ENCODE peak calls at places on chromosome 22, in nine cellular contexts. X is tibial artery; P is effector memory CD4-positive, alpha-beta T cell; B is uterus; L is adrenal gland; D is Panc1; G is neuronal stem cell; K is small intestine; E is GM06990. Y is an unnamed sample. For H3K36me3 and H3K27me3, the result is how much of the 10 kb centered on the place peaks cover.

GRCh38 chr22:26990503-26991189 is 333.3 kb downstream of the MIAT start:
- DNase-seq in G (no peak), E (peak), L (no peak), B (no peak), X (no peak), K (no peak), P (no peak), D (no peak), Y (no peak)

GRCh38 chr22:30763815-30764686 is 69.4 kb downstream of the OSBP2 start:
- DNase-seq in D (no peak), L (peak), B (peak), K (peak), G (peak), P (no peak), X (no peak), E (no peak), Y (peak)

GRCh38 chr22:29626497-29627195 is 23.2 kb downstream of the NF2 start:
- DNase-seq in L (no peak), E (no peak), K (no peak), X (no peak), D (no peak), P (no peak), G (no peak), B (no peak), Y (no peak)

GRCh38 chr22:32005453-32005852 is 37.6 kb upstream of the SLC5A1 start:
- DNase-seq in E (no peak), L (no peak), B (no peak), X (no peak), D (no peak), P (no peak), G (no peak), K (peak), Y (no peak)

GRCh38 chr22:43858156-43858895 is 4.0 kb downstream of the SULT4A1 start:
- DNase-seq in P (no peak), X (peak), K (peak), E (no peak), D (no peak), B (no peak), L (no peak), G (no peak), Y (no peak)

GRCh38 chr22:32855023-32855756 is 53.7 kb downstream of the TIMP3 start:
- DNase-seq in P (no peak), G (no peak), E (no peak), L (no peak), B (no peak), X (no peak), K (no peak), D (no peak), Y (no peak)

GRCh38 chr22:46694423-46695170 is 43.5 kb downstream of the CERK start:
- DNase-seq in B (no peak), E (no peak), G (no peak), X (no peak), D (no peak), P (no peak), K (no peak), L (no peak), Y (peak)

GRCh38 chr22:46367707-46368191 is 32.2 kb downstream of the TRMU start:
- DNase-seq in X (no peak), E (peak), D (peak), L (peak), B (no peak), K (peak), G (peak), P (peak), Y (peak)

GRCh38 chr22:31262369-31263133 is 29.7 kb downstream of the PIK3IP1 start:
- DNase-seq in G (no peak), X (peak), L (no peak), D (no peak), E (no peak), P (no peak), B (no peak), K (no peak), Y (no peak)

GRCh38 chr22:24975813-24976341 is 23.4 kb downstream of the KIAA1671 start:
- DNase-seq in X (peak), P (no peak), L (no peak), K (no peak), E (no peak), G (no peak), B (peak), D (no peak), Y (no peak)

GRCh38 chr22:23035557-23036277 is 34.6 kb upstream of the GNAZ start:
- DNase-seq in E (no peak), G (no peak), D (no peak), K (no peak), X (no peak), B (no peak), P (no peak), L (no peak), Y (no peak)

GRCh38 chr22:45134313-45134712 is 29.4 kb upstream of the NUP50 start:
- DNase-seq in K (no peak), X (no peak), G (no peak), B (no peak), D (no peak), P (no peak), E (no peak), L (no peak), Y (no peak)

GRCh38 chr22:17379939-17380710 is 10.9 kb downstream of the CECR2 start:
- DNase-seq in L (no peak), X (no peak), E (no peak), G (no peak), B (no peak), D (no peak), P (no peak), K (no peak), Y (no peak)

GRCh38 chr22:26981111-26981510 is 323.7 kb downstream of the MIAT start:
- DNase-seq in X (no peak), B (peak), E (no peak), D (no peak), P (no peak), L (no peak), K (no peak), G (no peak), Y (no peak)

GRCh38 chr22:27224485-27225364 is 567.3 kb downstream of the MIAT start:
- DNase-seq in D (no peak), G (no peak), X (no peak), K (no peak), P (no peak), B (peak), E (no peak), L (no peak), Y (no peak)

GRCh38 chr22:18997925-18998315 is 61.8 kb upstream of the PRODH start:
- DNase-seq in G (no peak), L (no peak), E (no peak), P (no peak), K (no peak), X (no peak), B (no peak), D (no peak), Y (no peak)

DNA sequence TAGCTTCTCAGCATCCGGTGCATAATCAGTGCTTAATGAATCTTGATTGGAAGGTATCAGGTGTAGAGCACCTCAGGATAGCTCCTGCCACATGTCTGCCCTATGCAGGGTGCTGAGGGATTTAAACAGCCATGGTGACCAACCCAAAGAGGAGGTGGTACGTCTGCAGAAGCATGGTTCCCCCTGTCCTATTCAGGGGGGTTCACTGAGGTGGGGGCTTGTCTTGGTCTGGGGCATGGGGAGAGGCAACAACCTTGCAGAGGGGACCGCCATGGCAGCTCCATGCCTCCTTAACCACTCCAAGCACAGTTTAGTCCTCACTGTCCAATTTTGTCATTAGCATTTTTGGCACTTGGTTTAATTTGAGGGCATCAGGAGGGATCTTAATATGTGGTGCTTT is 24.9 kb downstream of the UBE2L3 start:
- DNase-seq in L (no peak), K (no peak), D (no peak), G (no peak), E (no peak), B (no peak), X (no peak), P (no peak), Y (no peak)
- H3K36me3 ChIP-seq in L (under half), K (under half), D (under half), G (half or more), E (under half), B (under half), X (under half), P (under half), Y (under half)

GRCh38 chr22:41920271-41920976 is 5.5 kb upstream of the SHISA8 start:
- DNase-seq in E (peak), D (no peak), L (no peak), P (no peak), G (no peak), K (no peak), X (no peak), B (no peak), Y (peak)

GRCh38 chr22:41917375-41917905 is 2.6 kb upstream of the SHISA8 start:
- DNase-seq in E (no peak), K (no peak), P (no peak), G (no peak), L (no peak), B (no peak), D (no peak), X (no peak), Y (peak)

GRCh38 chr22:41917906-41918791 is 3.3 kb upstream of the SHISA8 start:
- DNase-seq in X (no peak), K (peak), G (no peak), P (no peak), B (no peak), E (peak), D (no peak), L (peak), Y (peak)

GRCh38 chr22:41916745-41917358 is 2.0 kb upstream of the SHISA8 start:
- DNase-seq in P (no peak), X (no peak), B (no peak), L (no peak), G (no peak), K (no peak), E (no peak), D (no peak), Y (peak)

DNA sequence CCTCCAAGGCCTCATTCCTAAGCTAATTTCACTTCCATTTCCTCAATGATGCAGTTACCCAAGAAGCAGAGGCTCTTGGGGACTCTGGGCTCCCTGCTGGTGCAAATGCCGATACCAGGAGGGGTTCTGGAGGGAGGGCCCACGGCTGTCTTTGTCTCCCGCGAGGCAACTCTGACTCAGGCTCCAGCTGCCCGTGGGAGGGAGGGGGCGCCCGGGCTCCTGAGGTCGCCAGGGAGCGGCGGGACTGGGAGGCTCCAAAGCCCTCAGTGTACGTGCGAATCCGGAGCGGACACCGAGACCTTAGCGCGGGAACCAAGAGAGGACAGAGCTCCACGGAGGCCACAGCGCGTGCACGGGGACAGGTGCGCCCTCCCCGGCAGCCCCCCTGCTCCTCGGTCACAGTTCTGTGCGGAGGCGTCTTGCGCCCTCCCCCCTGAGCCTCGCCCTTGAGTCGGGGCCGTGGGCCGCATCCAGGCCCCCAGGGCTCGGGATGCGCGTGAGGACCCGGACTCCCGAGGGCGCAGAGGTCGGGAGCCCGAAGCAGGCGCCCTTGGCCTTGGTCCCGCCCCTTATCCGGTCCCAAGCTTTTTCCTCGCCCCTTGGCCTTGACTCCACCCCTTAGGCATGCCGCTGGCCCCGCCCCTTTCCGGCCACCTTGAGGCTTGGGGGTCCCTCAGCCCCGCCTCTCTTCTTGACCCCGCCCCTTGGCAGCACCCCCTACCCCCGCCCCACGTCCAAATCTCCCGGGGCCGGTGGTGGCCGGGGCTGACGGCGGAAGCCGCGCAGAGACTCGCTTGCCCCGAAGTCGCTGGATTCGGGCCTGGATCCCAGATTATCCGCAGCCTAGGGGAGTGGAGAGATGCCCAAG is 4.7 kb upstream of the SHISA8 start:
- DNase-seq in P (no peak), D (no peak), X (no peak), B (no peak), E (peak), L (peak), K (peak), G (no peak), Y (peak)
- H3K27me3 ChIP-seq in P (under half), D (under half), X (half or more), B (under half), E (under half), L (under half), K (under half), G (under half), Y (under half)

DNA sequence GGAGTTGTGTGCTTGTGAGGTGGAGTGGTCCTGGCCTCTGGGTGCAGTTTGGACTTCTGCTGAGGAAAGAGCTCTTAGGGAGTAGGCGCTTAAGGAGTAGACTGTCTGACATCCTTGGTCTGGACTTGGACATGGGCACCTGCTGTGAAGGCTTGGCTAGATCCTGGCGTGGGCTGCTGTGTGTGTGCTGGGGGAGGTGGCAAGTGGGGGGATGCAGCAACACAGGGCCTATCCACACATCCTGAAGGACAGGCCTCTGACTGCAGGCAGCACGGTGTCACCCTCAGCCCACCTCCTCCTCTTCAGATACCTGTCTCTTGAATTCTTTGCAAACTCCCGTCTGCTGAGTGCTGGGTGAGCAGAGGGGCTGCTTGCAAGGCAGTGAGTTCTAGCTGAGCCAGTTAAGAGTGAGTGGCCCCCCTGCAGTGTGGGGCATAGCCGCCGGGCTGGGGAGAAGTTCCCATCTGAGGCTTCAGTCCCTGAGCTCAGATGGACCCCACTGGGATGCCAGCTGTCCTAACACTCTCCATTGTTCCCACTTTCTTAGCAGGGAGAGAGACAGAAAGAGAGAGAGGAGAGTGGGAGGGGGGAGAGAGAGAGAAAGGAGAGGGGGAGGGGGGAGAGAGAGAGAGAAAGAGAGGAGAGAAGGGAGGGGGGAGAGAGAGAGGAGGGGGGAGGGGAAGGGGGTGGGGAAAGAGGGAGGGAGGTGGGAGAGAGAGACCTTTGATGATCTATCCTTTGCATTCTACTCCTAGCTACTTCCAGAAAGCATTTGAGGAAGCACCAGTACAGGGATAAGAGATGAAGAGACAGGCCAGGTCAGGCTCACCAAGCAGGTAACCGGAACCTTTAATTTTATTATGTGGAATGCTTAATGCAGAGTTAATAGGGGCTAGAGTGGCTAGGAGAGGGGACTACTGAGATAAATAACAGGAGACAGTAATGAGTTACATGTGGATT is 12.6 kb downstream of the SOX10 start:
- DNase-seq in X (no peak), D (no peak), K (no peak), G (no peak), B (no peak), L (no peak), E (no peak), P (no peak), Y (peak)
- H3K4me3 ChIP-seq in X (no peak), D (no peak), K (no peak), G (no peak), B (no peak), L (no peak), E (no peak), P (no peak), Y (no peak)

GRCh38 chr22:39603345-39603744 is 32.8 kb downstream of the CACNA1I start:
- DNase-seq in X (no peak), E (no peak), P (no peak), K (no peak), L (no peak), G (no peak), D (no peak), B (no peak), Y (no peak)

GRCh38 chr22:39610766-39611165 is 40.2 kb downstream of the CACNA1I start:
- DNase-seq in P (no peak), D (no peak), K (no peak), G (no peak), E (no peak), B (no peak), X (no peak), L (no peak), Y (no peak)

GRCh38 chr22:39610246-39610645 is 39.7 kb downstream of the CACNA1I start:
- DNase-seq in L (no peak), P (no peak), G (no peak), E (no peak), D (no peak), K (no peak), X (no peak), B (no peak), Y (peak)

GRCh38 chr22:39611360-39611759 is 40.8 kb downstream of the CACNA1I start:
- DNase-seq in D (no peak), G (no peak), E (no peak), X (no peak), B (no peak), L (no peak), K (no peak), P (no peak), Y (no peak)

GRCh38 chr22:39607093-39607492 is 36.5 kb downstream of the CACNA1I start:
- DNase-seq in B (no peak), X (no peak), P (no peak), G (no peak), E (no peak), L (peak), D (no peak), K (no peak), Y (no peak)
- H3K36me3 ChIP-seq in B (under half), X (under half), P (under half), G (under half), E (under half), L (under half), D (under half), K (under half), Y (under half)

GRCh38 chr22:37141476-37141875 is 8.2 kb downstream of the IL2RB start:
- DNase-seq in G (no peak), K (no peak), B (no peak), L (no peak), P (no peak), X (no peak), E (no peak), D (no peak), Y (no peak)
- H3K27me3 ChIP-seq in G (under half), K (under half), B (under half), L (under half), P (under half), X (under half), E (under half), D (under half), Y (under half)

DNA sequence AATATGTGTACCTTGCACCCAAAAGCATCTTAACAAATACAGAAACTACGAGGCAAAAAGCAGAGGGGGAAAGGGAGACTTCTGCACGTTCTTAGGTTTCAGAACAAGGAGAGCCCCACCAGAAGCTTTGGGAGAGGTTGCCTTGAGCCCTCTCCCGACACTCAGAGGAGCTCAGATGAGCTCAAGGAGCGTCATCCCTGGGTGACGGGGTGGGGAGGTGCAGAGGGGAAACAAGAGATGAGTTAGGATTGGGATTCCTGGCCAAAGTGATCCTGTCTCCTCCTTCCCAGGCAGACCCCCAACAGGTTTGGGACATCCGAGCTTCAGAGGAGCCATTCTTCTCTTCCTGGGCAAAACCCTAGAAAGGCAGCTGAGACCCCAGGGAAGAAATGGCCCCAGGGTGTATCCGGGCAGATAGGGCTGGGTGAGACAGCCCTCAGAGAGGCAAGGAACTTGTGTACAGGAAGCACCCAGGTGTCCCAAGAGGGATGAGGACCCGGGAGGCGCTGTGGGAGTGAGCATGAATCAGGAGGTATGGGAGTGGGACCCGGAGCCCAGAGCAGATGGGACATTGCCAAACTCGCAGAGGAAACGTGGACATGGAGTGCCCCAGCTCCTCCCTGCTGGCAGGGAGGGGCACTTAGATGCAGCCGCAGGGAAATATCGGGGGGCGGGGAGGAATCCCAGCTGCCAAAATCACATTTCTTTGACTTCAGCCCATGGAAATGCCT is 12.5 kb downstream of the C1QTNF6 start:
- DNase-seq in G (no peak), K (no peak), P (no peak), B (peak), L (peak), X (peak), E (no peak), D (no peak), Y (no peak)
- H3K4me3 ChIP-seq in G (no peak), K (no peak), P (no peak), B (no peak), L (no peak), X (no peak), E (no peak), D (no peak), Y (no peak)

DNA sequence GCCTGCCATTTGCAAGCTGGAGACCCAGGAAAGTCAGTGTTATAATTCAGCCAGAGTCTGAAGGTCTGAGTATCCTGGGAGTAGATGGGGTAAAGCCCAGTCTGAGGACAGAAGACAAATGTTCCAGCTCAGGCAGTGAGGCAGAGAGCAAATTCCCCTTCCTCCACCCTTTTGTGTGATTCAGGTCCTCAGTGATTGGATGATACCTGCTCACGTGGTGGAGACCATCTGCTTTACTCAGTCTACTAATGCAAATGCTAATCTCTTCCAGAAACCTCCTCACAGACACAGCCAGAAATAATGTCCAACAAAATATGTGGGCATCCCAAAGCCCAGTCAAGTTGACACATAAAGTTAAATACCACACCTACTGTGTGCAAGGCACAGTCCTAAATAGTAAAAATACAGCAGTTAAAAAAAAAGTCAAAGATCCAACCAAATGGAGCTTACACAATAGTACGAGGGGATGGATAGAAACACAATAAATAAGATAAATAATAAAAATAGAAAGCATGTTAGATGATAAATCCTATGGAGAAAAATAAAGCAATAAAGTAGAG is 13.2 kb upstream of the APOL6 start:
- DNase-seq in G (no peak), D (no peak), K (no peak), P (no peak), L (no peak), X (peak), B (no peak), E (no peak), Y (peak)
- H3K36me3 ChIP-seq in G (under half), D (under half), K (under half), P (under half), L (under half), X (under half), B (under half), E (under half), Y (under half)

GRCh38 chr22:39530136-39530535 is 2.4 kb downstream of the RPS19BP1 start:
- DNase-seq in X (no peak), E (no peak), D (no peak), P (no peak), G (no peak), L (no peak), K (no peak), B (no peak), Y (no peak)
- H3K27me3 ChIP-seq in X (under half), E (under half), D (under half), P (under half), G (under half), L (under half), K (under half), B (under half), Y (under half)

GRCh38 chr22:48352086-48352911 is 1475.4 kb downstream of the BRD1 start:
- DNase-seq in D (no peak), P (no peak), L (no peak), G (no peak), E (no peak), K (no peak), X (no peak), B (no peak), Y (peak)
- H3K4me3 ChIP-seq in D (no peak), P (no peak), L (no peak), G (no peak), E (no peak), K (no peak), X (no peak), B (no peak), Y (no peak)